ENCODE peak calls at places on chromosomes 7 and 10, in nine cellular contexts. C is fibroblast of lung, B is endothelial cell of umbilical vein, X is OCI-LY7, A is HCT116, W is PC-9, M is hepatocyte, T is mammary epithelial cell, E is K562. O is an unnamed sample.

GRCh38 chr10:10396601-10397000 is 621.1 kb upstream of the CELF2 start:
- DNase-seq in T (no peak), B (no peak), C (peak; percentile 55), E (no peak), A (no peak), M (no peak), X (no peak), W (no peak), O (no peak)

GRCh38 chr10:88080213-88080612 is 216.8 kb downstream of the PTEN start:
- DNase-seq in A (no peak), M (peak; percentile 65), X (peak; percentile 44), B (peak; percentile 28), C (peak; percentile 72), T (no peak), W (no peak), E (no peak), O (no peak)

GRCh38 chr10:33950216-33950615 is 615.7 kb upstream of the NRP1 start:
- DNase-seq in C (no peak), A (no peak), M (no peak), W (no peak), T (no peak), X (no peak), B (peak; percentile 56), E (no peak), O (no peak)

GRCh38 chr7:77570330-77571011 is 33.4 kb downstream of the PTPN12 start:
- DNase-seq in M (no peak), A (no peak), C (peak; percentile 63), W (no peak), T (peak; percentile 57), E (no peak), X (no peak), B (peak; percentile 48), O (peak; percentile 8)

GRCh38 chr10:116947838-116948529 is 57.0 kb downstream of the SHTN1 start:
- DNase-seq in B (peak; percentile 88), M (peak; percentile 22), A (peak; percentile 59), X (no peak), C (peak; percentile 28), E (no peak), W (peak; percentile 16), T (peak; percentile 12), O (peak; percentile 81)

GRCh38 chr7:85710960-85711359 is 524.1 kb upstream of the SEMA3D start:
- DNase-seq in X (no peak), C (no peak), E (no peak), A (no peak), M (no peak), W (no peak), T (peak; percentile 11), B (no peak), O (no peak)

GRCh38 chr7:151650161-151650560 is 130.5 kb upstream of the RHEB start:
- DNase-seq in M (no peak), B (no peak), X (no peak), W (no peak), A (no peak), E (no peak), T (no peak), C (no peak), O (no peak)

GRCh38 chr10:44190541-44190940 is 194.4 kb downstream of the CXCL12 start:
- DNase-seq in M (no peak), A (no peak), W (no peak), X (no peak), E (no peak), T (no peak), B (no peak), C (no peak), O (no peak)

GRCh38 chr7:156975620-156976019 is 26.1 kb downstream of the NOM1 start:
- DNase-seq in C (no peak), B (no peak), E (no peak), M (no peak), T (no peak), A (no peak), W (no peak), X (no peak), O (no peak)

GRCh38 chr7:30074422-30075030 is 46.3 kb downstream of the PLEKHA8 start:
- DNase-seq in B (peak; percentile 52), E (peak; percentile 29), X (peak; percentile 62), A (peak; percentile 38), M (peak; percentile 54), W (peak; percentile 7), C (peak; percentile 55), T (peak; percentile 31), O (peak; percentile 70)

GRCh38 chr7:1559626-1560590 is 3.9 kb upstream of the TMEM184A start:
- DNase-seq in B (no peak), W (peak; percentile 39), X (no peak), A (no peak), T (peak; percentile 69), C (no peak), M (no peak), E (no peak), O (no peak)

GRCh38 chr7:40297741-40298311 is 163.0 kb downstream of the SUGCT start:
- DNase-seq in A (no peak), C (peak; percentile 61), W (no peak), M (no peak), X (no peak), T (peak; percentile 16), E (no peak), B (peak; percentile 85), O (peak; percentile 67)

GRCh38 chr10:48744587-48744986 is 59.9 kb downstream of the WDFY4 start:
- DNase-seq in X (no peak), E (no peak), B (no peak), M (no peak), A (no peak), T (no peak), C (no peak), W (no peak), O (no peak)

GRCh38 chr7:151847136-151847535 is 29.8 kb downstream of the PRKAG2 start:
- DNase-seq in E (no peak), T (no peak), M (no peak), W (no peak), C (no peak), X (no peak), A (no peak), B (no peak), O (no peak)

GRCh38 chr7:7201583-7202374 is 19.4 kb downstream of the C1GALT1 start:
- DNase-seq in X (peak; percentile 74), W (peak; percentile 88), M (peak; percentile 34), B (no peak), T (peak; percentile 79), C (no peak), E (no peak), A (no peak), O (peak; percentile 76)

GRCh38 chr10:112950714-112951348 is 784 bp downstream of the TCF7L2 start:
- DNase-seq in B (peak; percentile 40), X (peak; percentile 52), M (peak; percentile 53), W (peak; percentile 11), E (peak; percentile 28), T (peak; percentile 45), A (no peak), C (peak; percentile 53), O (peak; percentile 34)

GRCh38 chr7:141333459-141333858 is 217.8 kb upstream of the AGK start:
- DNase-seq in M (peak; percentile 29), W (no peak), B (no peak), C (no peak), X (no peak), E (peak; percentile 40), A (no peak), T (no peak), O (no peak)
- H4K20me1 ChIP-seq in M (no peaks in the 10 kb centered on the region), W (no peaks in the 10 kb centered on the region), B (no peaks in the 10 kb centered on the region), C (no peaks in the 10 kb centered on the region), X (no peaks in the 10 kb centered on the region), E (peaks cover 6% of the 10 kb centered on the region), A (no peaks in the 10 kb centered on the region), T (no peaks in the 10 kb centered on the region), O (no peaks in the 10 kb centered on the region)

GRCh38 chr7:96920713-96921112 is 84.6 kb upstream of the DLX6 start:
- DNase-seq in W (no peak), B (no peak), M (no peak), A (no peak), C (no peak), T (no peak), X (no peak), E (no peak), O (peak; percentile 7)
- H4K20me1 ChIP-seq in W (no peaks in the 10 kb centered on the region), B (no peaks in the 10 kb centered on the region), M (no peaks in the 10 kb centered on the region), A (no peaks in the 10 kb centered on the region), C (no peaks in the 10 kb centered on the region), T (no peaks in the 10 kb centered on the region), X (no peaks in the 10 kb centered on the region), E (no peaks in the 10 kb centered on the region), O (no peaks in the 10 kb centered on the region)

GRCh38 chr7:3010161-3010560 is 33.5 kb downstream of the CARD11 start:
- DNase-seq in T (no peak), X (no peak), M (no peak), B (no peak), E (no peak), C (no peak), A (no peak), W (no peak), O (no peak)

GRCh38 chr7:3009086-3009485 is 34.6 kb downstream of the CARD11 start:
- DNase-seq in B (no peak), M (no peak), W (no peak), T (no peak), A (no peak), C (no peak), E (no peak), X (no peak), O (no peak)

GRCh38 chr7:3007696-3008095 is 36.0 kb downstream of the CARD11 start:
- DNase-seq in T (no peak), W (no peak), X (no peak), C (no peak), E (no peak), M (no peak), B (no peak), A (no peak), O (no peak)

GRCh38 chr7:3011211-3011852 is 32.3 kb downstream of the CARD11 start:
- DNase-seq in W (no peak), C (no peak), B (no peak), T (no peak), X (no peak), M (no peak), E (no peak), A (no peak), O (no peak)

DNA sequence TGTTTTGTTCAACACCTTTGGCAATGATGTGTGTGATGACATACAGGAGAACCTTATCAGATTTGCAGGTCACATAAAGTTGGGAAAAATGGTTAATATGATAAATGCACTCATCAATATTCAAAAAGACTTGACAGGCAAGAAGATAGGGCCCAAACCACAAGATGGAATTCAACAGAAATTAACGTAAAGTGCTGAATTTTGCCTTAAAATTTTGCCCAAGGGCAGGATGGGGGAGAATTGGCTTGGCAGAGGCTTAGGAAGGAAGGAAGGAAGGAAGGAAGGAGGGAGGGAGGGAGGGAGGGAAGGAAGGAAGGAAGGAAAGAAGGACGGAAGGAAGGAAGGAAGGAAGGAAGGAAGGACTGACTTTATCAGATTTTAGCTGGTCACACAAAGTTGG is 35.3 kb downstream of the CARD11 start:
- DNase-seq in T (no peak), A (no peak), M (no peak), W (no peak), X (no peak), C (no peak), B (no peak), E (no peak), O (no peak)
- H4K20me1 ChIP-seq in T (no peaks in the 10 kb centered on the region), A (no peaks in the 10 kb centered on the region), M (no peaks in the 10 kb centered on the region), W (peaks cover 12% of the 10 kb centered on the region), X (no peaks in the 10 kb centered on the region), C (no peaks in the 10 kb centered on the region), B (no peaks in the 10 kb centered on the region), E (no peaks in the 10 kb centered on the region), O (no peaks in the 10 kb centered on the region)

DNA sequence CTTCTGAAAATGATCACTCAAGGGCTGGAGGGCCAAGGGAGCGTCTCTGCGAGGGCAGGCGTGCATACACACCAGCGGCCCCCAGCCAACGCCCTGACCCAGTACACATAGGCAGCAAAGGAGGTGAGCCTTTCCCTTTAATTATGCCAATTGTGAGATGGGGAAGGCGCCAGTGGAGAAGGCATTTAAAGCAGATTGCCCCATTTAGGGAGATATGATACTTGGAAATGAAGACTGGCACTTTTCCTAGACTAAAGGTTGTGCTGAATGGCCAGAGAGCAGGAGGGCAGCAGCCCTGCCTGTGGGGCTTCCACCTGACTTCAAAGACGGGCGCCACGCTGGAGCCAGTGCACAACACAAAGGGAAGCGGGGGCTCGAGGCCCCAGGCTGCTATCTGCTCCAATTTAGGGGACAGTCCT is 24.1 kb downstream of the HIPK2 start:
- DNase-seq in X (no peak), A (no peak), B (no peak), E (no peak), M (no peak), T (no peak), W (no peak), C (no peak), O (no peak)
- H4K20me1 ChIP-seq in X (no peaks in the 10 kb centered on the region), A (no peaks in the 10 kb centered on the region), B (peaks cover 2% of the 10 kb centered on the region), E (peaks cover 44% of the 10 kb centered on the region), M (peaks cover 84% of the 10 kb centered on the region), T (no peaks in the 10 kb centered on the region), W (no peaks in the 10 kb centered on the region), C (no peaks in the 10 kb centered on the region), O (peaks cover 85% of the 10 kb centered on the region)